ENCODE peak calls at places on chromosomes 7 and 10, in nine cellular contexts. P is GM23248, E is MM.1S, N is SK-N-SH, K is GM23338, I is HCT116, D is hepatocyte, H is neural progenitor cell, T is OCI-LY7. O is an unnamed sample.

GRCh38 chr10:61993676-61994401 is 92.3 kb downstream of the ARID5B start:
- DNase-seq in T (no peak), K (no peak), E (no peak), P (peak; percentile 59), D (no peak), H (no peak), N (no peak), I (no peak), O (no peak)

GRCh38 chr10:117476716-117477115 is 65.8 kb upstream of the EMX2 start:
- DNase-seq in I (no peak), E (no peak), P (peak; percentile 72), D (no peak), K (no peak), H (no peak), T (no peak), N (no peak), O (no peak)

GRCh38 chr7:2775785-2776184 is 68.3 kb downstream of the GNA12 start:
- DNase-seq in H (no peak), K (no peak), E (no peak), T (no peak), N (no peak), I (no peak), P (no peak), D (no peak), O (no peak)

GRCh38 chr7:3575753-3576531 is 274.9 kb downstream of the SDK1 start:
- DNase-seq in K (no peak), E (no peak), N (no peak), T (no peak), D (peak; percentile 56), P (no peak), I (no peak), H (no peak), O (no peak)

GRCh38 chr7:105618016-105618296 is 36.7 kb upstream of the EFCAB10 start:
- DNase-seq in H (no peak), K (no peak), P (no peak), N (no peak), T (no peak), D (no peak), I (no peak), E (no peak), O (no peak)

GRCh38 chr10:47020491-47020890 is 109.3 kb downstream of the PTPN20 start:
- DNase-seq in H (no peak), K (no peak), N (no peak), I (no peak), E (no peak), D (no peak), T (no peak), P (peak; percentile 93), O (no peak)

GRCh38 chr7:141232286-141233051 is 158.6 kb downstream of the TMEM178B start:
- DNase-seq in D (no peak), T (no peak), H (no peak), I (no peak), P (no peak), E (no peak), N (no peak), K (no peak), O (no peak)

GRCh38 chr10:69958232-69958902 is 94.3 kb upstream of the MACROH2A2 start:
- DNase-seq in H (peak; percentile 66), K (peak; percentile 79), N (peak; percentile 73), I (peak; percentile 46), D (peak; percentile 54), E (peak; percentile 59), T (peak; percentile 78), P (peak; percentile 66), O (peak; percentile 88)

GRCh38 chr7:22589641-22590141 is 89.7 kb upstream of the STEAP1B start:
- DNase-seq in T (no peak), P (no peak), E (no peak), I (no peak), D (no peak), N (no peak), K (peak; percentile 34), H (peak; percentile 25), O (peak; percentile 79)

GRCh38 chr10:122199070-122199469 is 72.0 kb upstream of the BTBD16 start:
- DNase-seq in I (no peak), N (no peak), H (no peak), E (no peak), P (no peak), K (no peak), T (no peak), D (no peak), O (no peak)

GRCh38 chr10:12590682-12591642 is 241.6 kb downstream of the CAMK1D start:
- DNase-seq in T (no peak), D (no peak), I (no peak), E (no peak), K (no peak), N (no peak), P (no peak), H (no peak), O (no peak)

GRCh38 chr7:22841954-22842353 is 19.3 kb upstream of the TOMM7 start:
- DNase-seq in D (no peak), P (peak; percentile 26), T (no peak), K (peak; percentile 40), N (no peak), H (peak; percentile 11), E (no peak), I (no peak), O (no peak)

GRCh38 chr7:131629203-131629871 is 72.9 kb upstream of the PODXL start:
- DNase-seq in H (no peak), P (peak; percentile 87), E (no peak), I (no peak), N (no peak), K (no peak), D (no peak), T (no peak), O (peak; percentile 47)

GRCh38 chr10:60312818-60313588 is 76.7 kb downstream of the ANK3 start:
- DNase-seq in I (peak; percentile 26), H (no peak), P (peak; percentile 72), K (no peak), E (no peak), N (no peak), D (no peak), T (no peak), O (peak; percentile 96)

GRCh38 chr10:103706760-103707159 is 148.6 kb downstream of the SH3PXD2A start:
- DNase-seq in D (no peak), P (no peak), H (peak; percentile 40), I (no peak), T (no peak), E (no peak), K (peak; percentile 40), N (peak; percentile 55), O (no peak)

GRCh38 chr10:23157691-23158369 is 34.3 kb upstream of the PTF1A start:
- DNase-seq in I (peak; percentile 41), K (peak; percentile 87), D (peak; percentile 56), E (peak; percentile 70), T (peak; percentile 64), H (peak; percentile 74), P (peak; percentile 56), N (peak; percentile 70), O (peak; percentile 39)

GRCh38 chr7:83467493-83467892 is 181.4 kb downstream of the SEMA3E start:
- DNase-seq in N (no peak), K (peak; percentile 45), I (no peak), H (no peak), D (no peak), T (no peak), P (no peak), E (no peak), O (no peak)

GRCh38 chr7:128270799-128271411 is 29.8 kb downstream of the LEP start:
- DNase-seq in H (no peak), I (no peak), K (peak; percentile 73), D (no peak), T (no peak), P (peak; percentile 49), N (no peak), E (no peak), O (no peak)

GRCh38 chr10:91556691-91557529 is 76.0 kb downstream of the PPP1R3C start:
- DNase-seq in H (no peak), I (no peak), T (no peak), P (peak; percentile 26), K (no peak), E (no peak), D (peak; percentile 64), N (no peak), O (no peak)
- TF ChIP-seq EZH2phosphoT487 in H (no peak), I (no peak), T (no peak), P (no peak), K (no peak), E (no peak), D (no peak), N (no peak), O (no peak)

GRCh38 chr7:134885967-134886352 is 100.3 kb upstream of the AGBL3 start:
- DNase-seq in I (no peak), E (no peak), H (no peak), T (no peak), K (no peak), D (peak; percentile 66), P (peak; percentile 91), N (no peak), O (peak; percentile 60)
- H3K27ac ChIP-seq in I (no peak overlapping the region), E (no peak overlapping the region), H (no peak overlapping the region), T (no peak overlapping the region), K (peak overlapping the region; percentile 61), D (peak overlapping the region; percentile 82), P (peak overlapping the region; percentile 94), N (peak overlapping the region; percentile 90), O (peak overlapping the region; percentile 41)

DNA sequence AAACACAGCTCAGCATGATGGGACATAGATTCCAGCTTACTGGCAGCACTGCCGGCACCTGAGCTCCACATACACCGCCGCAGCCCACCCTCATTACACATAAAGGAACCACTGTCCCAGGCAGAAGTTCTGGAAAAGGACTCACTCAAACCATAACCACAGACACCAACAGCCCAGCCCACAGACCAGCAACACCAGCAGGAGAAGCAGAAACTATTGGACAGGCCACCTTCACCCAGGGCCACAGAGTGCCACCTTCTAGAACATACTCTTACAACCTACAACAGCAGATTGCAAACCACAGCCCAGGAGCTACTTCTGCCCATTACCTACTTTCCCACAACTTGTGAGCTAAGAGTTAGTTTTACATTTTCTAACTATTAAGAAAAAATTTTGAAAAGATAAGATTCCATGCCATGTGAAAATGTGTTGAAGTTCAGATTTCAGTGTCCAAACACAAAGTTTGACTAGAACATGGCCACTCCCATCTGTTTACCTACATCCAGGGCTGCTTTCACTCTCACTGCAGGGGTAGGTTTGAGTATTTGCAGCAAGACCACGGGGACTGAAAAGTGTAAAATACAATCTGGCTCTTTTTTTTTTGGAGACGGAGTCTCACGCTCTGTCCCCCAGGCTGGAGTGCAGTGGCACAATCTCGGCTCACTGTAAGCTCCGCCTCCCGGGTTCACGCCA is 153.0 kb downstream of the TNS3 start:
- DNase-seq in K (no peak), D (no peak), T (no peak), E (no peak), N (no peak), H (no peak), P (no peak), I (no peak), O (no peak)
- H3K36me3 ChIP-seq in K (no peaks in the 10 kb centered on the region), D (no peaks in the 10 kb centered on the region), T (no peaks in the 10 kb centered on the region), E (peaks cover 22% of the 10 kb centered on the region), N (peaks cover 54% of the 10 kb centered on the region), H (no peaks in the 10 kb centered on the region), P (peaks cover 17% of the 10 kb centered on the region), I (no peaks in the 10 kb centered on the region), O (peaks cover 38% of the 10 kb centered on the region)

DNA sequence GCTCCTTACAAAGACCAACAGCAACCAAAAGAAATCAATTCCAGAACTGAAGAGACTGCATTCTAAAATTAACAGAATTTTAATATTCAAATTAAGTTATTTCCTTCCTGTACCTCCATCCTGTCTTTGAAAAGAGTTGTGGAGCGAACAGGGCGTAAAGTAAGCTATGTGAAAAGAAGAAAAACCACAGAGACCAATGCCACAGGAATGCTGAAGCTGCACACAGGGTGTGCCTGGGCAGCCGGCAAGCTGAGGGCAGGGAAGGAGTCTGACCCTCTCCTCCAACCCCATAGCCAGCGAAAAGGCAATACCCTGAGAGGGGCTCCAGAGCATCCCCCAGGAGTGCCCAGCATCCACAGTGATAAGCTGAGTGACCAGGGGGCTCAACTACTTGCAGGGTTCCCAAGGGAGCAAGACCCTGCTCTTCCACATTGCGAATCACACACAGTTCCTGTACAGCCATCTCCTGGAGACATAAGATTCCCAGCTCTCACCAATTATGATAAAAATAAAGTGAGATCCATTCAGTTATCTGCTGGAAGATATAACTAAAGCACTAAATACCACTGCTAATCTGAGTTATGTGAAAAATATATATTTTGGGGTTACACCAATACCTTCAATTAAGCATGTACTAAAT is 93.8 kb downstream of the PARD3 start:
- DNase-seq in I (no peak), T (no peak), N (no peak), H (no peak), K (no peak), D (no peak), E (peak; percentile 90), P (peak; percentile 71), O (peak; percentile 96)
- TF ChIP-seq EZH2phosphoT487 in I (no peak), T (no peak), N (no peak), H (no peak), K (no peak), D (no peak), E (no peak), P (no peak), O (no peak)